ENCODE peak calls at places on chromosomes 16 and 17, in five cellular contexts. O, X, E, U and R are unnamed samples.

GRCh38 chr17:82110298-82110697 is 12.3 kb upstream of the FASN start:
- DNase-seq in O (no peak), X (no peak), E (no peak), U (no peak), R (no peak)

GRCh38 chr17:38916771-38917170 is 8.6 kb upstream of the LASP1NB start:
- DNase-seq in O (no peak), X (no peak), E (no peak), U (no peak), R (no peak)

GRCh38 chr17:77958716-77959215 is 263 bp downstream of the TNRC6C start:
- DNase-seq in O (peak), X (no peak), E (no peak), U (no peak), R (no peak)

GRCh38 chr17:83067718-83068261 is 11.6 kb upstream of the METRNL start:
- DNase-seq in O (no peak), X (no peak), E (no peak), U (peak), R (no peak)

GRCh38 chr17:13638855-13639458 is 37.2 kb upstream of the HS3ST3A1 start:
- DNase-seq in O (no peak), X (peak), E (no peak), U (no peak), R (no peak)

GRCh38 chr17:63420868-63421680 is 25.0 kb downstream of the CYB561 start:
- DNase-seq in O (no peak), X (no peak), E (no peak), U (no peak), R (no peak)

GRCh38 chr16:8678068-8678927 is 3.9 kb downstream of the ABAT start:
- DNase-seq in O (no peak), X (peak), E (no peak), U (no peak), R (peak)

GRCh38 chr16:1119766-1120611 is 23.9 kb upstream of the C1QTNF8 start:
- DNase-seq in O (no peak), X (no peak), E (no peak), U (no peak), R (no peak)

GRCh38 chr17:71208111-71208704 is 912.6 kb upstream of the SOX9 start:
- DNase-seq in O (no peak), X (peak), E (no peak), U (no peak), R (no peak)

GRCh38 chr16:59249049-59249448 is 514.9 kb upstream of the GOT2 start:
- DNase-seq in O (no peak), X (no peak), E (no peak), U (no peak), R (no peak)

GRCh38 chr16:2468142-2468724 is 2.9 kb upstream of the NTN3 start:
- DNase-seq in O (no peak), X (no peak), E (no peak), U (peak), R (peak)

GRCh38 chr16:27747946-27748345 is 198.0 kb downstream of the KATNIP start:
- DNase-seq in O (no peak), X (no peak), E (no peak), U (no peak), R (no peak)